ENCODE peak calls at places on chromosomes 5 and 9, in six cellular contexts. One of them, this sample, is unnamed.

GRCh38 chr9:71683598-71684235 is 84.6 kb downstream of the CEMIP2 start:
- DNase-seq in left lung: peak; percentile 70
- DNase-seq in A549: no peak
- DNase-seq in MM.1S: no peak
- DNase-seq in PC-9: no peak
- DNase-seq in tibial artery: no peak
- DNase-seq in this sample: no peak

GRCh38 chr9:131418143-131419028 is 24.5 kb downstream of the PRRC2B start:
- DNase-seq in left lung: peak; percentile 13
- DNase-seq in A549: no peak
- DNase-seq in MM.1S: no peak
- DNase-seq in PC-9: no peak
- DNase-seq in tibial artery: no peak
- DNase-seq in this sample: no peak

GRCh38 chr9:70491798-70492736 is 77.6 kb upstream of the KLF9 start:
- DNase-seq in left lung: no peak
- DNase-seq in A549: no peak
- DNase-seq in MM.1S: no peak
- DNase-seq in PC-9: no peak
- DNase-seq in tibial artery: no peak
- DNase-seq in this sample: peak; percentile 43

GRCh38 chr9:117720555-117720954 is 16.4 kb downstream of the TLR4 start:
- DNase-seq in left lung: no peak
- DNase-seq in A549: no peak
- DNase-seq in MM.1S: no peak
- DNase-seq in PC-9: no peak
- DNase-seq in tibial artery: peak; percentile 68
- DNase-seq in this sample: no peak

GRCh38 chr5:60205071-60205470 is 311.5 kb upstream of the PDE4D start:
- DNase-seq in left lung: no peak
- DNase-seq in A549: no peak
- DNase-seq in MM.1S: no peak
- DNase-seq in PC-9: no peak
- DNase-seq in tibial artery: no peak
- DNase-seq in this sample: no peak

GRCh38 chr9:134619983-134620612 is 21.5 kb upstream of the COL5A1 start:
- DNase-seq in left lung: peak; percentile 25
- DNase-seq in A549: no peak
- DNase-seq in MM.1S: no peak
- DNase-seq in PC-9: no peak
- DNase-seq in tibial artery: peak; percentile 66
- DNase-seq in this sample: peak; percentile 62

GRCh38 chr5:122751293-122751753 is 23.6 kb upstream of the SNX2 start:
- DNase-seq in left lung: no peak
- DNase-seq in A549: no peak
- DNase-seq in MM.1S: no peak
- DNase-seq in PC-9: peak; percentile 80
- DNase-seq in tibial artery: no peak
- DNase-seq in this sample: no peak

GRCh38 chr5:148387325-148387724 is 3.6 kb downstream of the FBXO38 start:
- DNase-seq in left lung: no peak
- DNase-seq in A549: no peak
- DNase-seq in MM.1S: no peak
- DNase-seq in PC-9: no peak
- DNase-seq in tibial artery: no peak
- DNase-seq in this sample: no peak

GRCh38 chr5:178150977-178151734 is 2.5 kb downstream of the NHP2 start:
- DNase-seq in left lung: no peak
- DNase-seq in A549: no peak
- DNase-seq in MM.1S: no peak
- DNase-seq in PC-9: no peak
- DNase-seq in tibial artery: no peak
- DNase-seq in this sample: no peak

GRCh38 chr9:7185612-7186011 is 427.8 kb downstream of the KDM4C start:
- DNase-seq in left lung: no peak
- DNase-seq in A549: peak; percentile 61
- DNase-seq in MM.1S: no peak
- DNase-seq in PC-9: peak; percentile 81
- DNase-seq in tibial artery: no peak
- DNase-seq in this sample: no peak

GRCh38 chr5:114450516-114450909 is 88.6 kb downstream of the KCNN2 start:
- DNase-seq in left lung: no peak
- DNase-seq in A549: peak; percentile 2
- DNase-seq in MM.1S: no peak
- DNase-seq in PC-9: no peak
- DNase-seq in tibial artery: no peak
- DNase-seq in this sample: no peak

GRCh38 chr9:36855443-36856315 is 178.4 kb downstream of the PAX5 start:
- DNase-seq in left lung: no peak
- DNase-seq in A549: peak; percentile 92
- DNase-seq in MM.1S: peak; percentile 72
- DNase-seq in PC-9: no peak
- DNase-seq in tibial artery: no peak
- DNase-seq in this sample: no peak

GRCh38 chr5:154117930-154118329 is 72.6 kb upstream of the GALNT10 start:
- DNase-seq in left lung: no peak
- DNase-seq in A549: no peak
- DNase-seq in MM.1S: no peak
- DNase-seq in PC-9: no peak
- DNase-seq in tibial artery: no peak
- DNase-seq in this sample: no peak

DNA sequence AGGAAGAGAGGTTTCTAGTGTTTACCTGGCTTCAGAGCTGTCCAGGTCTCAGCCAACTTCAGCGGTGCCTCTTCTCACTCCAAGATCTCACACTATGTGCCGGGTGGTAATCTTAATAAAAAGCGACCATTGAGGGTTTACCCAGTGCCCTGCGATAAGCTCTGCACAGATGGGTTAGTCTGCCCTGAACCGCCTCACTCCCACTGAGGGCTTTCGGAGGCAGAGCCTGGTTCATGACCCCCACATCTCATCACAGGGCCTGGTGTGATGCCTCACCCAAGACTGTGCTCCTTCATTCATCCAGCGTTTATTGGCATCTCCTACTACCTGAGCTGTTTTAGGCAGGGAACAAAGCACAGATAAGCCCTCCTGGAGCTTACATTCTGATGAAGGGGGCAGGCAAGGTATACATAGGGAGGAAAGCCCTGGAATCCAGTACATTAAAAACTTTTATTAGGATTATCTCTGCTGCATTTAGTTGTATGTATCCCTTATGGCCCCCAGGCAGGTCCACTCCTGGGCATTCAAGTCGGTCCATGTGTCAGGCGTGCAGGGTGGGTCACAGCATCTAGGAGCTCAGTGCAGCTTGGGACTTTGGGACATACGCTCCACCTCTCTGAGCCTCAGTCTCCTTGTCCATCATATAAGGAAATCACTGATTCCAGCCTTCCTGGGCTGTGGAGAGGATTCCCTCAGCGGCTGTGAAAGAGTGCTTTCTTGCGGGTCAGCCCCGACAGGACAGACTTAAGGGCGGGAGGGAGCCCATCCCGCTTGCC is 613 bp upstream of the COL15A1 start:
- DNase-seq in left lung: no peak
- DNase-seq in A549: no peak
- DNase-seq in MM.1S: no peak
- DNase-seq in PC-9: no peak
- DNase-seq in tibial artery: no peak
- DNase-seq in this sample: peak; percentile 61
- H3K4me3 ChIP-seq in left lung: peak overlapping the region; percentile 34
- H3K4me3 ChIP-seq in A549: peak overlapping the region; percentile 34
- H3K4me3 ChIP-seq in MM.1S: no peak overlapping the region
- H3K4me3 ChIP-seq in PC-9: no peak overlapping the region
- H3K4me3 ChIP-seq in tibial artery: peak overlapping the region; percentile 68
- H3K4me3 ChIP-seq in this sample: peak overlapping the region; percentile 80

DNA sequence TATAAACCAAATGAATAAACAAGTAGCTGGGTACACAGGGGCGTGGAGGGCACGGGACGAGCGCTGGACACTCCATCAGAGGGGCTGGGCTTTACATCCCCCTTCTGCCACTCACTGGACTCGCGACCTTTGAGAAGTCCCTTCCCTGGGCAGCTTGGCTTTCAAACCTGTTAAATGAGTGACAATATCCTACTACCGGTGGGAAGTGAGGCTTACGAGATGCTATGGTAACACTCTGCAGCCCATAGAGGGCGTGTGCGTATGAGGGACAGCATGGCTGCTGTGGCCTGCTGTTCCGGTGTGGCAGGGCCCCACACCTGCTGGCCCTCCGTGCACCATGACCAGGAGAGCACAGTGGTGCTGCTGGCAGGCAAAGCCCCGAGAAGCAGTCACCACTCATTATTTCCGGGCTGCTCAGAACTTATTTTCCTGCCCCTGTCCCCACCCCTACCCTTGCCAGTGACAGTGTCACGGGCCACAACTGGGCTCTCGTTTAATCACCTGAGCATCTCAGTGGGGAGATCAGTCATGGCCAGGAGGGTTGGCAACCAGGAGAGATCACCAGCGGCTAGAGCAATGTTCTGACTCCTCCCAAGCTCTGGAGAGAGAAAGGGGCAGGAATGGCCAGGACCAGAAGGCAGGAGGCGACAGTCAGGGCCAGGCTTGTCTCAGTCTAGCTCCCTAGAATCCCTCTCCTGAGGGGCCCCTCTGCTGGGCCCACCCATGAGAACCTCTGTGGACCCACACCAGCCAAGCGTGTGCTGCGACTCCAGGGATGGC is 10.5 kb downstream of the CLTB start:
- DNase-seq in left lung: no peak
- DNase-seq in A549: no peak
- DNase-seq in MM.1S: no peak
- DNase-seq in PC-9: peak; percentile 25
- DNase-seq in tibial artery: peak; percentile 52
- DNase-seq in this sample: no peak
- TF ChIP-seq CTCF in left lung: no peak
- TF ChIP-seq CTCF in A549: peak; percentile 16
- TF ChIP-seq CTCF in MM.1S: peak; percentile 4
- TF ChIP-seq CTCF in PC-9: no peak
- TF ChIP-seq CTCF in tibial artery: no peak
- TF ChIP-seq CTCF in this sample: no peak

DNA sequence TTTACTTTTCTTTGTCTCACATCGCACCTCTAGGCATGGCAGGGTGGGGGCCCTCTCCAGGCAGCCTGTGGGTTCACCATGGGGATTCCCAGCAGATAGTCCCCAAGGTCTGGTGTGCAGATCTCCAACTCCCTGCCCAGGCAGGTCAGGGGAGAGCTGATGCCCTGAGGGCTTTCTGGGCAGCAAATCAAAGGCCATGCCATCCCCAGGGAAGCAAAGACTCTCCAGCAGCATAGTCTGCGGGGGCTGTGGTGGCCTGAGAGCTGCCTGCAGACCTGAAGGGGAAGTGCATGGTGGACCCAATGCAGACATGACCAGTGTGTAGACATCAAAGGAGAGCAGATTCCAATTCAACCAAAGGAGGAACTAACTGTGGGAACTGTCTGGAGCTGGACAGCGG is 7.7 kb downstream of the NEURL1B start:
- DNase-seq in left lung: no peak
- DNase-seq in A549: no peak
- DNase-seq in MM.1S: no peak
- DNase-seq in PC-9: no peak
- DNase-seq in tibial artery: peak; percentile 62
- DNase-seq in this sample: no peak
- H3K27ac ChIP-seq in left lung: peak overlapping the region; percentile 18
- H3K27ac ChIP-seq in A549: no peak overlapping the region
- H3K27ac ChIP-seq in MM.1S: no peak overlapping the region
- H3K27ac ChIP-seq in PC-9: no peak overlapping the region
- H3K27ac ChIP-seq in tibial artery: peak overlapping the region; percentile 87
- H3K27ac ChIP-seq in this sample: peak overlapping the region; percentile 89

GRCh38 chr5:98443916-98444315 is 329.5 kb upstream of the RGMB start:
- DNase-seq in left lung: no peak
- DNase-seq in A549: no peak
- DNase-seq in MM.1S: no peak
- DNase-seq in PC-9: no peak
- DNase-seq in tibial artery: no peak
- DNase-seq in this sample: no peak
- H3K4me3 ChIP-seq in left lung: no peak overlapping the region
- H3K4me3 ChIP-seq in A549: no peak overlapping the region
- H3K4me3 ChIP-seq in MM.1S: no peak overlapping the region
- H3K4me3 ChIP-seq in PC-9: no peak overlapping the region
- H3K4me3 ChIP-seq in tibial artery: no peak overlapping the region
- H3K4me3 ChIP-seq in this sample: no peak overlapping the region

GRCh38 chr9:3650994-3651622 is 125.3 kb upstream of the RFX3 start:
- DNase-seq in left lung: no peak
- DNase-seq in A549: no peak
- DNase-seq in MM.1S: no peak
- DNase-seq in PC-9: no peak
- DNase-seq in tibial artery: no peak
- DNase-seq in this sample: no peak

GRCh38 chr9:3648722-3649121 is 122.9 kb upstream of the RFX3 start:
- DNase-seq in left lung: no peak
- DNase-seq in A549: no peak
- DNase-seq in MM.1S: no peak
- DNase-seq in PC-9: no peak
- DNase-seq in tibial artery: no peak
- DNase-seq in this sample: no peak

GRCh38 chr9:3646226-3646625 is 120.4 kb upstream of the RFX3 start:
- DNase-seq in left lung: no peak
- DNase-seq in A549: no peak
- DNase-seq in MM.1S: no peak
- DNase-seq in PC-9: no peak
- DNase-seq in tibial artery: no peak
- DNase-seq in this sample: no peak

GRCh38 chr9:3648266-3648665 is 122.5 kb upstream of the RFX3 start:
- DNase-seq in left lung: no peak
- DNase-seq in A549: no peak
- DNase-seq in MM.1S: no peak
- DNase-seq in PC-9: no peak
- DNase-seq in tibial artery: no peak
- DNase-seq in this sample: no peak

GRCh38 chr9:3647652-3648051 is 121.9 kb upstream of the RFX3 start:
- DNase-seq in left lung: no peak
- DNase-seq in A549: no peak
- DNase-seq in MM.1S: no peak
- DNase-seq in PC-9: no peak
- DNase-seq in tibial artery: no peak
- DNase-seq in this sample: no peak
- TF ChIP-seq CTCF in left lung: no peak
- TF ChIP-seq CTCF in A549: no peak
- TF ChIP-seq CTCF in MM.1S: peak; percentile 4
- TF ChIP-seq CTCF in PC-9: no peak
- TF ChIP-seq CTCF in tibial artery: no peak
- TF ChIP-seq CTCF in this sample: no peak

DNA sequence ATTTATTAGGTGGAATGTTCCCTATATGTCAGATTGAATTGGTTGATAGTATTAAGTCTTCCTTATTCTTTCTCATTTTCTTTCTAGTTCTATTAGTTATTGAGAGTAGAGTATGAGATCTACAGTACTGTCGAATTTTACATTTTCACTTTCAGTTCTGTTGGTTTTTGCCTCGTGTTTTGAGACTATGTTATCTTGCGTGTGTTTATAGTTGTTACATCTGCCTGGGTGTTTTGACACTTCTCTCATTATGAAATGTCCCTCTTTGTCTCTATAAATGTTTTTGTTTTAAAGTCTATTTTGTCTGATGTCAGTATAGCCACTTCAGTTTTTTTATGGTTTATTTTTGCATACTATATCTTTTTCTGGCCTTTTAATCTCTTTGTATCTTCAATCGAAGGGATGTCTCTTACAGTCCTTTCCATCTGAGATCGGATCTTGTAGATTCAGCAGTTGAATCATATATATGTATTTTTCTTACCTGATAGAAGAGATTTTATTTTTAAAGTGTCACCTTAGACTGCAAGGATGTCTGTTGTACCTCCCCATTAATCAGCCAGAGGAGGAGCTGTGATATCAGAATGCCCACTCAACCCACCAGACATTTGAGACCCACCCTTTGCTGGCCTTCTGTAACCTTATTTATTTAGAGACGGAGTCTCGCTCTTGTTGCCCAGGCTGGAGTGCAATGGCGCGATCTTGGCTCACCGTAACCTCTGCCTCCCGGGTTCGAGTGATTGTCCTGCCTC is 20.7 kb downstream of the EHMT1 start:
- DNase-seq in left lung: no peak
- DNase-seq in A549: no peak
- DNase-seq in MM.1S: peak; percentile 73
- DNase-seq in PC-9: no peak
- DNase-seq in tibial artery: peak; percentile 6
- DNase-seq in this sample: no peak
- H3K27ac ChIP-seq in left lung: peak overlapping the region; percentile 46
- H3K27ac ChIP-seq in A549: no peak overlapping the region
- H3K27ac ChIP-seq in MM.1S: peak overlapping the region; percentile 26
- H3K27ac ChIP-seq in PC-9: no peak overlapping the region
- H3K27ac ChIP-seq in tibial artery: no peak overlapping the region
- H3K27ac ChIP-seq in this sample: no peak overlapping the region

This sample was measured in coronary artery.